ENCODE peak calls at places on chromosomes 12 and 14, in four cellular contexts. S, C, Y and T are unnamed samples.

GRCh38 chr12:114995891-114996290 is 311.9 kb upstream of the TBX3 start:
- DNase-seq in Y (no peak), S (no peak), C (no peak), T (no peak)

GRCh38 chr14:102778616-102779351 is 1.5 kb downstream of the TRAF3 start:
- DNase-seq in C (peak; percentile 94), S (no peak), Y (no peak), T (peak; percentile 53)

GRCh38 chr12:11437966-11438365 is 42.6 kb upstream of the PRB2 start:
- DNase-seq in Y (no peak), S (no peak), C (no peak), T (no peak)

GRCh38 chr12:6463211-6463610 is 7.3 kb downstream of the VAMP1 start:
- DNase-seq in S (no peak), Y (no peak), C (no peak), T (no peak)

GRCh38 chr12:6554990-6555691 is 701 bp downstream of the IFFO1 start:
- DNase-seq in Y (no peak), S (no peak), C (no peak), T (no peak)

GRCh38 chr14:94171208-94171607 is 2.9 kb upstream of the PPP4R4 start:
- DNase-seq in S (no peak), Y (no peak), C (peak; percentile 59), T (no peak)

GRCh38 chr12:68521321-68521839 is 89.3 kb upstream of the RAP1B start:
- DNase-seq in Y (no peak), C (no peak), S (no peak), T (no peak)

GRCh38 chr12:101521136-101521535 is 46.0 kb downstream of the SPIC start:
- DNase-seq in C (peak; percentile 1), Y (no peak), S (no peak), T (no peak)

GRCh38 chr12:75596406-75596805 is 85.0 kb upstream of the KRR1 start:
- DNase-seq in C (no peak), S (no peak), Y (no peak), T (no peak)

GRCh38 chr14:29822430-29822709 is 105.3 kb downstream of the PRKD1 start:
- DNase-seq in C (no peak), S (no peak), Y (no peak), T (no peak)

GRCh38 chr12:77133566-77133965 is 68.2 kb upstream of the E2F7 start:
- DNase-seq in S (no peak), Y (no peak), C (no peak), T (no peak)

GRCh38 chr12:95805864-95806669 is 15.5 kb upstream of the NTN4 start:
- DNase-seq in C (no peak), S (no peak), Y (no peak), T (no peak)

GRCh38 chr14:48973136-48973535 is 613.0 kb downstream of the RPS29 start:
- DNase-seq in S (no peak), Y (no peak), C (no peak), T (no peak)

GRCh38 chr12:128823916-128824839 is at the start of gene SLC15A4:
- DNase-seq in Y (peak; percentile 87), C (peak; percentile 91), S (peak; percentile 77), T (peak; percentile 83)

GRCh38 chr14:102363182-102363952 is 626 bp downstream of the TECPR2 start:
- DNase-seq in Y (no peak), C (peak; percentile 53), S (peak; percentile 6), T (no peak)